ENCODE peak calls at places on chromosomes 4 and X, in five cellular contexts. I is testis, L is A549, O is brain microvascular endothelial cell, R is body of pancreas. F is an unnamed sample.

GRCh38 chr4:76155979-76156378 is 7.8 kb upstream of the NUP54 start:
- DNase-seq in I (no peak), L (no peak), O (no peak), R (no peak), F (no peak)

GRCh38 chr4:2261110-2261852 is 628 bp downstream of the MXD4 start:
- DNase-seq in I (no peak), L (peak; percentile 24), O (no peak), R (peak; percentile 67), F (peak; percentile 48)

GRCh38 chr4:143768007-143768591 is 67.6 kb upstream of the FREM3 start:
- DNase-seq in I (no peak), L (peak; percentile 1), O (no peak), R (no peak), F (peak; percentile 50)

GRCh38 chr4:108060164-108060563 is 70.5 kb downstream of the HADH start:
- DNase-seq in I (peak; percentile 51), L (peak; percentile 26), O (peak; percentile 35), R (peak; percentile 12), F (peak; percentile 37)

GRCh38 chrX:37846934-37847732 is at the start of gene DYNLT3:
- DNase-seq in I (peak; percentile 83), L (peak; percentile 84), O (peak; percentile 44), R (peak; percentile 88), F (peak; percentile 71)

GRCh38 chr4:54281060-54281781 is 52.1 kb downstream of the PDGFRA start:
- DNase-seq in I (peak; percentile 54), L (peak; percentile 20), O (peak; percentile 84), R (peak; percentile 90), F (peak; percentile 98)

GRCh38 chr4:57103051-57103450 is 7.1 kb downstream of the IGFBP7 start:
- DNase-seq in I (no peak), L (no peak), O (no peak), R (no peak), F (peak; percentile 73)

GRCh38 chr4:7186516-7187296 is 5.6 kb upstream of the SORCS2 start:
- DNase-seq in I (no peak), L (no peak), O (no peak), R (no peak), F (no peak)

GRCh38 chr4:21882050-21882839 is 66.3 kb downstream of the KCNIP4 start:
- DNase-seq in I (no peak), L (no peak), O (peak; percentile 21), R (no peak), F (no peak)

GRCh38 chr4:1493540-1494287 is 87.5 kb upstream of the NKX1-1 start:
- DNase-seq in I (no peak), L (no peak), O (no peak), R (peak; percentile 2), F (no peak)

GRCh38 chrX:100194073-100194775 is 215.8 kb downstream of the PCDH19 start:
- DNase-seq in I (no peak), L (no peak), O (no peak), R (no peak), F (no peak)

GRCh38 chrX:16185725-16186136 is 18.4 kb downstream of the MAGEB17 start:
- DNase-seq in I (no peak), L (peak; percentile 39), O (peak; percentile 67), R (no peak), F (peak; percentile 58)

GRCh38 chr4:5711479-5712184 is 631 bp downstream of the EVC start:
- DNase-seq in I (peak; percentile 61), L (peak; percentile 55), O (peak; percentile 51), R (peak; percentile 44), F (peak; percentile 42)

GRCh38 chr4:72375050-72375736 is 193.8 kb downstream of the ADAMTS3 start:
- DNase-seq in I (no peak), L (peak; percentile 5), O (peak; percentile 43), R (no peak), F (peak; percentile 51)

GRCh38 chr4:127335732-127336131 is 297.0 kb upstream of the INTU start:
- DNase-seq in I (no peak), L (no peak), O (no peak), R (no peak), F (no peak)

GRCh38 chr4:173177232-173177631 is 8.6 kb downstream of the GALNT7 start:
- DNase-seq in I (no peak), L (no peak), O (no peak), R (no peak), F (no peak)

GRCh38 chr4:56655627-56656345 is 25.3 kb downstream of the HOPX start:
- DNase-seq in I (no peak), L (no peak), O (no peak), R (peak; percentile 6), F (no peak)

GRCh38 chr4:152100378-152101201 is 339.8 kb upstream of the GATB start:
- DNase-seq in I (no peak), L (no peak), O (no peak), R (peak; percentile 12), F (no peak)

GRCh38 chrX:2894885-2895292 is 34.2 kb downstream of the ARSD start:
- DNase-seq in I (no peak), L (peak; percentile 49), O (no peak), R (peak; percentile 65), F (peak; percentile 29)

DNA sequence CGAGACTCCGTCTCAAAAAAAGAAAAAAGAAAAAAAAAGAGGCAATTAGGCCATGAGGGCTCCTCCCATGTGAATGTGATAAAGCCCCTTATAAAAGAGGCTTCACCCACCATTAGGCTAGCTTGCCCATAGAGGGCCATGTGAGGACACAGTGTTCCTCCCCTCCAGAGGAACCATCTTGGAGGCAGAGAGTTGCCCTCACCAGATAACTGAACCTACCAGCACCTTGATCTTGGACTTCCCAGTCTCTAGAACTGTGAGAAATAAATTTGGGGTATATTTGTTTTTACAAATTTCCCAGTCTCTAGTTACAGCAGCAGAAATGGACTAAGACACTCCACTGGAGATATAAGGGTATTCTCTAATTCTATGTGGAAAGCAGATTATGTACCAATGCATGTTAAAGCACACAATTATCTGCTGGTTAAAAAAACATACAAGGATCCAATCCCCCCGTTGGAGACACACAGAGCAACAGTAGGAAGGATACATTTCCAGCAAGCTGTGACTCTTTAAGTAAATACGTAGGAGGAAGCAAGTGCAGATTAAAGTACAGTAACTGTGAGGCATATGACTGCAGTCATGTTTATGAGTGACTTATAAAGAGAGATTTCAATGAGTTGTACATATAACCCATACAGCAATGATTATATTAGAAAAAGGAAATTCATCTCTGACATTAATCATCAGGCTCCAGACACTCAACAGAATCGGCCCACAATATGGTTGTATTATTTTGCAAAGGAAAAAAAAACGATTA is 21.4 kb downstream of the SH3RF1 start:
- DNase-seq in I (no peak), L (peak; percentile 88), O (peak; percentile 70), R (no peak), F (peak; percentile 64)
- H3K4me3 ChIP-seq in I (no peak overlapping the region), L (peak overlapping the region; percentile 26), O (no peak overlapping the region), R (no peak overlapping the region), F (no peak overlapping the region)

GRCh38 chr4:118682928-118683327 is 2.3 kb upstream of the METTL14 start:
- DNase-seq in I (no peak), L (peak; percentile 25), O (no peak), R (no peak), F (peak; percentile 49)

GRCh38 chr4:118683513-118683912 is 1.7 kb upstream of the METTL14 start:
- DNase-seq in I (no peak), L (peak; percentile 28), O (no peak), R (no peak), F (no peak)

GRCh38 chr4:118680808-118681207 is 4.4 kb upstream of the METTL14 start:
- DNase-seq in I (no peak), L (peak; percentile 5), O (no peak), R (no peak), F (no peak)

DNA sequence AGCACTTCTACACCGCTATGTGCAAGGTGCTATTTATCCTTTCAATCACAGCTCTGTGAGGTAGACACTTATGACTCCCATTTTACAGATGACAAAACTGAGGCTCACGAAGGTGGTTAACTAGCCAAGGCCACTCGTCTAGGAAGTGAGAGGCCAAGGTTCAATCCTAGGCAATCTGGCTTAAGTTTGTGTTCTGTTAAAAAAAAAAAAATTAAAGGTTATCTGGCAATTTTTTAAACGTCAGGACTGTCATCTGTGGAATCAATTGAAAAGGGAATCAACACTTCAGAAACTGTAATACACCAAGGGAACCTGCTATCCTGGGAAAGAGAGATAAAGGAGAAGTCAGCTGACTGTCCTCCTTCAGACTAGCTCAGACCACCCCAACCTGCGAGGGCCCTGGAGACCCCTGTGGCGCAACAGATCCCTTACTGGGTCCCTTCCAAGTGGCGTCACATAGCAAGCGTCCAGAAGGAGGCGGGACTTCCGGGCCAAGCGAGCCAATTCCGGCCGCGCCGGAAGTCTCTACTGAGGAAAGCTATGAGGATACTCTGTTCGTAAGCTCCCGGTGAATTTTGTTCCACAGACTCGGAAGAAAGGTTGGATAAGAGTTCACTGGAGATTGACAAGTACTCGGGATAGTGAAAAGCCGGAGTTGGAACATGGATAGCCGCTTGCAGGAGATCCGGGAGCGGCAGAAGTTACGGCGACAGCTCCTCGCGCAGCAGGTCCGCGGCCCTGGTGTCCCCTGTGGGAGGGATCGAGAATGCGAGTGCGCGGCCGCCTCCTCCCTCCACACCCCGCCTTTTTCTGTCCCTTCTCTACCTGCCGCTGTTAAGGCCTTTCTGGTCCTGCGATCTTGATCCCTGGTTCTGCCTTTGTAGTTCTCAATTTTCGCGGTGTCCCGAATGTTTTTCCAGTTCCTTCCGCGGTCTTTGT is at the start of gene METTL14:
- DNase-seq in I (peak; percentile 96), L (peak; percentile 89), O (peak; percentile 91), R (peak; percentile 96), F (peak; percentile 94)
- TF ChIP-seq CTCF in I (no peak), L (no peak), O (peak; percentile 13), R (no peak), F (no peak)

GRCh38 chrX:19888419-19888879 is 1.0 kb upstream of the SH3KBP1 start:
- DNase-seq in I (peak; percentile 46), L (peak; percentile 87), O (peak; percentile 48), R (no peak), F (peak; percentile 82)

GRCh38 chrX:19886375-19886774 is 1.0 kb downstream of the SH3KBP1 start:
- DNase-seq in I (no peak), L (no peak), O (no peak), R (no peak), F (no peak)

GRCh38 chrX:19889582-19890342 is 2.4 kb upstream of the SH3KBP1 start:
- DNase-seq in I (peak; percentile 51), L (peak; percentile 84), O (peak; percentile 90), R (peak; percentile 10), F (peak; percentile 77)

GRCh38 chrX:19885732-19886131 is 1.7 kb downstream of the SH3KBP1 start:
- DNase-seq in I (no peak), L (no peak), O (no peak), R (no peak), F (no peak)

DNA sequence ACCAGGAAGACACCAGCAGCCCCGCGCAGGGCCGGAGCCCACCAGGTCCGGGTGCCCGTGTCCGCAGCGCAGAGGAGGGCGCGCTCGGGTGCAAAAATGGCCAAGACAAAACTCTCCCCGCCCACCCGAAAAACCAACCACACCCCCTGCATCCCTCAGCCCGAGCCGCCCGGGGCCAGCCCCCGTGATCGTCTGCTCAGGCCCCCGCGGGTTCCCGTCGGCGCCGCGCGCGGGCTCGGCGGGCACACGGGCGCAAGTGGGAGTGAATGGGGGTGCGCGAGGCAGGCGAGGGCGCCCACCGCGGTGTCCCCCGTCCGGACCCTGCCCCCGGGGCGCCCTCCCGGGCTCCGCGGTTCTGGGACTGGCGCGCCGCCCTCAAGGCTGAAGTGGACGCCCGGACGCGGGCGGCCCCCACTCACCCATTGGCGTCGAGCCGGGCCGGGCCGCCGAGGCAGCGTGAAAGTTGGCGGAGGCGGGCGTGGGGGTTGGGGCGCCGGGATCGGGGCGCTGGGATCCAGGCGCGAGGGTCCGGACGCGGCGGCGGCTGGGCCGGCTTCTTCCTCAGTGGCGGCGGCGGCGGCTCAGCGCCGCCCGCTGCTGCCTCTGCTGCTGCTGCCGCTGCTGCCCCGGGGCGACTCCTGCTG is 390 bp downstream of the SH3KBP1 start:
- DNase-seq in I (peak; percentile 13), L (peak; percentile 9), O (no peak), R (no peak), F (no peak)
- H3K4me3 ChIP-seq in I (peak overlapping the region; percentile 63), L (peak overlapping the region; percentile 99), O (peak overlapping the region; percentile 60), R (peak overlapping the region; percentile 52), F (peak overlapping the region; percentile 53)

GRCh38 chrX:48937065-48937907 is 18.5 kb upstream of the PIM2 start:
- DNase-seq in I (peak; percentile 32), L (no peak), O (peak; percentile 36), R (peak; percentile 29), F (peak; percentile 14)
- TF ChIP-seq CTCF in I (no peak), L (no peak), O (peak; percentile 34), R (no peak), F (peak; percentile 14)

F was measured in fibroblast of pulmonary artery.